ENCODE peak calls at places on chromosomes 3 and 15, in nine cellular contexts. S is ELF-1; H is NCI-H1105; L is stimulated activated CD4-positive, alpha-beta T cell treated with anti-CD3 and anti-CD28 coated beads, Interleukin-2, amount 100 ng/mL, for 24 hours; X is fibroblast of lung; N is HCT116; K is activated CD8-positive, alpha-beta memory T cell treated with anti-CD3 and anti-CD28 coated beads, Interleukin-2, amount 50 U/mL, for 48 hours; T is activated CD4-positive, CD25-positive, alpha-beta regulatory T cell treated with anti-CD3 and anti-CD28 coated beads, Interleukin-2, amount 50 U/mL, for 72 hours; E is T-helper 2 cell. G is an unnamed sample.

GRCh38 chr15:56919708-56920637 is 1.5 kb downstream of the TCF12 start:
- DNase-seq in S (peak), H (peak), L (peak), X (peak), N (no peak), K (peak), T (no peak), E (peak), G (peak)

GRCh38 chr3:143604849-143605660 is 243.2 kb downstream of the SLC9A9 start:
- DNase-seq in S (no peak), H (no peak), L (no peak), X (no peak), N (no peak), K (no peak), T (no peak), E (no peak), G (no peak)

GRCh38 chr15:55768670-55769185 is 25.8 kb upstream of the PRTG start:
- DNase-seq in S (peak), H (no peak), L (no peak), X (no peak), N (no peak), K (no peak), T (no peak), E (no peak), G (no peak)

GRCh38 chr15:62989366-62990055 is 53.0 kb upstream of the TPM1 start:
- DNase-seq in S (no peak), H (no peak), L (no peak), X (peak), N (no peak), K (no peak), T (no peak), E (no peak), G (no peak)

GRCh38 chr3:142649996-142650693 is 54.0 kb downstream of the PLS1 start:
- DNase-seq in S (no peak), H (peak), L (no peak), X (peak), N (no peak), K (no peak), T (no peak), E (no peak), G (no peak)

GRCh38 chr3:75978686-75979085 is 193.3 kb upstream of the ZNF717 start:
- DNase-seq in S (no peak), H (no peak), L (no peak), X (peak), N (no peak), K (no peak), T (no peak), E (no peak), G (no peak)

GRCh38 chr3:196193738-196194541 is 17.3 kb downstream of the ZDHHC19 start:
- DNase-seq in S (no peak), H (no peak), L (no peak), X (no peak), N (no peak), K (no peak), T (no peak), E (no peak), G (no peak)

GRCh38 chr15:42627485-42627884 is 52.1 kb downstream of the STARD9 start:
- DNase-seq in S (no peak), H (no peak), L (no peak), X (no peak), N (no peak), K (no peak), T (no peak), E (no peak), G (no peak)

GRCh38 chr3:69250014-69250413 is 127.6 kb upstream of the LMOD3 start:
- DNase-seq in S (peak), H (no peak), L (peak), X (peak), N (no peak), K (no peak), T (peak), E (peak), G (peak)

GRCh38 chr15:57527382-57528091 is 64.2 kb upstream of the MYZAP start:
- DNase-seq in S (peak), H (peak), L (no peak), X (peak), N (peak), K (no peak), T (no peak), E (peak), G (peak)

GRCh38 chr3:140424211-140424610 is 253.7 kb upstream of the TRIM42 start:
- DNase-seq in S (no peak), H (no peak), L (no peak), X (peak), N (no peak), K (no peak), T (no peak), E (no peak), G (no peak)

GRCh38 chr3:40302784-40303183 is 6.7 kb upstream of the EIF1B start:
- DNase-seq in S (no peak), H (no peak), L (no peak), X (no peak), N (no peak), K (no peak), T (no peak), E (no peak), G (no peak)

GRCh38 chr3:139934557-139935070 is 371 bp upstream of the CLSTN2 start:
- DNase-seq in S (peak), H (peak), L (peak), X (peak), N (no peak), K (no peak), T (no peak), E (peak), G (peak)

GRCh38 chr3:68972358-68972979 is 40.1 kb upstream of the TAFA4 start:
- DNase-seq in S (peak), H (peak), L (peak), X (peak), N (peak), K (peak), T (no peak), E (peak), G (peak)

GRCh38 chr3:125079675-125080045 is 23.9 kb upstream of the HEG1 start:
- DNase-seq in S (no peak), H (no peak), L (no peak), X (peak), N (peak), K (no peak), T (no peak), E (no peak), G (no peak)

GRCh38 chr15:74780983-74781672 is 752 bp upstream of the CSK start:
- DNase-seq in S (no peak), H (no peak), L (peak), X (peak), N (no peak), K (no peak), T (peak), E (peak), G (no peak)

GRCh38 chr15:29134641-29135071 is 135.0 kb downstream of the NSMCE3 start:
- DNase-seq in S (no peak), H (no peak), L (no peak), X (no peak), N (no peak), K (no peak), T (no peak), E (no peak), G (no peak)

GRCh38 chr3:50336452-50337174 is 4.0 kb downstream of the RASSF1 start:
- DNase-seq in S (peak), H (no peak), L (no peak), X (peak), N (no peak), K (no peak), T (no peak), E (no peak), G (no peak)

GRCh38 chr3:11386413-11387155 is 114.4 kb downstream of the ATG7 start:
- DNase-seq in S (no peak), H (no peak), L (no peak), X (peak), N (no peak), K (no peak), T (no peak), E (no peak), G (no peak)

GRCh38 chr3:71784914-71785593 is at the start of gene PROK2:
- DNase-seq in S (peak), H (no peak), L (peak), X (no peak), N (no peak), K (peak), T (peak), E (peak), G (no peak)

GRCh38 chr15:63488432-63488910 is 15.9 kb upstream of the USP3 start:
- DNase-seq in S (no peak), H (no peak), L (no peak), X (no peak), N (no peak), K (peak), T (no peak), E (no peak), G (no peak)

GRCh38 chr3:30400924-30401323 is 205.5 kb upstream of the TGFBR2 start:
- DNase-seq in S (no peak), H (no peak), L (no peak), X (peak), N (no peak), K (no peak), T (no peak), E (no peak), G (no peak)

GRCh38 chr15:60374628-60375081 is 23.1 kb downstream of the ANXA2 start:
- DNase-seq in S (peak), H (peak), L (no peak), X (peak), N (peak), K (no peak), T (no peak), E (no peak), G (peak)

G was measured in NCI-H748 treated with DMSO at 0.1 percent for 48 hours.